ENCODE peak calls at places on chromosome 7, in four cellular contexts. D is K562, C is H1, B is GM12878. F is an unnamed sample.

GRCh38 chr7:105487559-105488218 is 34.4 kb downstream of the PUS7 start:
- DNase-seq in D (peak), C (peak), B (no peak), F (peak)

GRCh38 chr7:123096434-123096833 is 100.9 kb upstream of the TAS2R16 start:
- DNase-seq in D (no peak), C (no peak), B (no peak), F (no peak)

GRCh38 chr7:25894002-25894901 is 257.7 kb upstream of the NFE2L3 start:
- DNase-seq in D (peak), C (peak), B (peak), F (peak)

GRCh38 chr7:47581442-47581820 is 480 bp downstream of the TNS3 start:
- DNase-seq in D (no peak), C (peak), B (no peak), F (no peak)

GRCh38 chr7:5396999-5397656 is 26.5 kb downstream of the TNRC18 start:
- DNase-seq in D (no peak), C (no peak), B (peak), F (peak)

GRCh38 chr7:120089968-120090367 is 183.0 kb upstream of the KCND2 start:
- DNase-seq in D (peak), C (no peak), B (no peak), F (peak)

GRCh38 chr7:152521420-152522337 is 85.9 kb upstream of the KMT2C start:
- DNase-seq in D (no peak), C (no peak), B (no peak), F (peak)

GRCh38 chr7:93189235-93189634 is 37.0 kb downstream of the HEPACAM2 start:
- DNase-seq in D (no peak), C (no peak), B (no peak), F (no peak)

GRCh38 chr7:80722596-80723141 is 84.2 kb downstream of the CD36 start:
- DNase-seq in D (no peak), C (no peak), B (no peak), F (peak)

GRCh38 chr7:8149222-8149621 is 112.7 kb downstream of the ICA1 start:
- DNase-seq in D (no peak), C (no peak), B (no peak), F (no peak)

GRCh38 chr7:8152489-8153192 is 109.3 kb downstream of the ICA1 start:
- DNase-seq in D (no peak), C (no peak), B (no peak), F (no peak)

GRCh38 chr7:8147760-8148463 is 114.1 kb downstream of the ICA1 start:
- DNase-seq in D (no peak), C (no peak), B (no peak), F (no peak)

GRCh38 chr7:8154290-8154689 is 107.7 kb downstream of the ICA1 start:
- DNase-seq in D (no peak), C (no peak), B (no peak), F (no peak)

GRCh38 chr7:8151161-8151560 is 110.8 kb downstream of the ICA1 start:
- DNase-seq in D (no peak), C (no peak), B (no peak), F (no peak)
- TF ChIP-seq BRCA1 in D (no peak), C (no peak), B (no peak), F (no peak)

DNA sequence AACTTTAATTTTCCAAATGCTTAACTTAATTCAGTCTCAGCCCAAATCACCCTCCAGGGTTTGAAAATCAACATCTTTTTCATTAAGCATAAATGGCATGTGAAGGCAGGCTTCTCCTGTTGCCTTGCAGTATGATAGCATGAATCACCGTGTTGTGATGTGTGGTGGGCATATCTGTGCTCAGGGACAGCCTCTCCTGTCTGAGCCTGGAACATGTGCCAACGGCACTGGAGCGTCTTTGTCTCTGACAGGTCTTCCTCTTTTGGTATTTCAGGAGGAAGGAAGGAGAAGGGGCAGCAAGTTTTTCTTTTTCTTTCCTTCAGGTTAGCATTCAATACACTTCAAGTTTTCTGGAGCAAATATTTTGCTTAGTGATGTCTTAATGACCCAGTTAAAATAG is 57.6 kb downstream of the LRGUK start:
- DNase-seq in D (no peak), C (no peak), B (no peak), F (no peak)
- TF ChIP-seq BRCA1 in D (no peak), C (no peak), B (no peak), F (no peak)

GRCh38 chr7:101588131-101588935 is 40.8 kb downstream of the MYL10 start:
- DNase-seq in D (no peak), C (peak), B (no peak), F (no peak)
- TF ChIP-seq BRCA1 in D (no peak), C (no peak), B (no peak), F (no peak)

DNA sequence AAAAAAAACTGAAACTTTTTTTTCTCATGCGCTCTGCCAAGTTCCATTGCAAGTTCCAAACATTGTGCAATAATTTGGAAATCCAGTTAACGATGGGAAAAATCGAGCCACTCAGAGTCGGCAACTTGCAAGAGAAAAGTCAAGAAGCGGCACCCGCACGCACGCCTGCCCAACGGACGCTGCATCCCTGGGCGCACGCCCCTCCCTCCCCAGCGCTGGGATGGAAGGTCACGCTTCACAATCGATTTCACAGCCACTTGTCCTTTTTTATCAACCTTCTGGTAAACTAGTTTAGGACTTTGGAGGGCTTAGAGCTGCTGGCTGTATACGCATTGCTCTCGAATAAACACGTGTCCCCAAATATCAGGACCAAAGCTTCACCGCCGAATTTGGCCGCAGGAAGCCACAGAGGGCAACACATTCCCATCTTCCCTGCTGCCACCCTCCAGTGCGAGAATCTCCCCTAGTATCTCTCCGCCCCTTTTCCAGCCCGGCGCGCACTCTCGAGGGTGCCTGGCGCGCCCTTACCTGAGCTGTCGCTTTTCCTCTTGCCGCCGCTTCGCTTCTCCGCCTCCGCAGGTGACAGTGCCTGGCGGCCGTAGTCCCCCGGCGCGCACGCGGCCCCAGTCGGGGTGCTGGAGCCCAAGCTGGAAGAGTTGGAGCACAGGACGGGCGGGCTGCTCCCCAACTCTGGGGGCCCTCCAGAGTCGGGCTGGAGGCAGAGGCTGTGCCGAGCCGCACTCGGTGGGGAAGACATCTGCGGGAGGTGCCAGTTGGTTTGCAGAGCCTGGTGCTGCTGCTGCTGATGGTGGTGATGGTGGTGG is 913 bp downstream of the MEOX2 start:
- DNase-seq in D (no peak), C (peak), B (no peak), F (no peak)
- TF ChIP-seq BRCA1 in D (no peak), C (no peak), B (no peak), F (no peak)